ENCODE peak calls at places on chromosome 5, in eight cellular contexts. One of them, this sample, is unnamed.

GRCh38 chr5:179309751-179310320 is 35.4 kb downstream of the ADAMTS2 start:
- DNase-seq in H54: no peak
- DNase-seq in right lobe of liver: peak
- DNase-seq in HuH-7: no peak
- DNase-seq in activated CD8-positive, alpha-beta memory T cell treated with anti-CD3 and anti-CD28 coated beads, Interleukin-2, amount 50 U/mL, for 48 hours: no peak
- DNase-seq in WTC11: peak
- DNase-seq in GM12865: no peak
- DNase-seq in OCI-M1: no peak
- DNase-seq in this sample: no peak

GRCh38 chr5:66582499-66582898 is 13.7 kb upstream of the MAST4 start:
- DNase-seq in H54: no peak
- DNase-seq in right lobe of liver: no peak
- DNase-seq in HuH-7: no peak
- DNase-seq in activated CD8-positive, alpha-beta memory T cell treated with anti-CD3 and anti-CD28 coated beads, Interleukin-2, amount 50 U/mL, for 48 hours: no peak
- DNase-seq in WTC11: no peak
- DNase-seq in GM12865: no peak
- DNase-seq in OCI-M1: peak
- DNase-seq in this sample: no peak

GRCh38 chr5:4699592-4699991 is 440.5 kb upstream of the ADAMTS16 start:
- DNase-seq in H54: no peak
- DNase-seq in right lobe of liver: no peak
- DNase-seq in HuH-7: no peak
- DNase-seq in activated CD8-positive, alpha-beta memory T cell treated with anti-CD3 and anti-CD28 coated beads, Interleukin-2, amount 50 U/mL, for 48 hours: no peak
- DNase-seq in WTC11: no peak
- DNase-seq in GM12865: no peak
- DNase-seq in OCI-M1: no peak
- DNase-seq in this sample: no peak

GRCh38 chr5:1666221-1666620 is 133.4 kb downstream of the MRPL36 start:
- DNase-seq in H54: no peak
- DNase-seq in right lobe of liver: no peak
- DNase-seq in HuH-7: no peak
- DNase-seq in activated CD8-positive, alpha-beta memory T cell treated with anti-CD3 and anti-CD28 coated beads, Interleukin-2, amount 50 U/mL, for 48 hours: no peak
- DNase-seq in WTC11: no peak
- DNase-seq in GM12865: no peak
- DNase-seq in OCI-M1: no peak
- DNase-seq in this sample: no peak

GRCh38 chr5:143694357-143694756 is 117.6 kb upstream of the HMHB1 start:
- DNase-seq in H54: no peak
- DNase-seq in right lobe of liver: no peak
- DNase-seq in HuH-7: no peak
- DNase-seq in activated CD8-positive, alpha-beta memory T cell treated with anti-CD3 and anti-CD28 coated beads, Interleukin-2, amount 50 U/mL, for 48 hours: no peak
- DNase-seq in WTC11: no peak
- DNase-seq in GM12865: no peak
- DNase-seq in OCI-M1: no peak
- DNase-seq in this sample: no peak

GRCh38 chr5:60492958-60493357 is 207.0 kb downstream of the DEPDC1B start:
- DNase-seq in H54: peak
- DNase-seq in right lobe of liver: no peak
- DNase-seq in HuH-7: no peak
- DNase-seq in activated CD8-positive, alpha-beta memory T cell treated with anti-CD3 and anti-CD28 coated beads, Interleukin-2, amount 50 U/mL, for 48 hours: no peak
- DNase-seq in WTC11: no peak
- DNase-seq in GM12865: no peak
- DNase-seq in OCI-M1: peak
- DNase-seq in this sample: no peak

GRCh38 chr5:138789771-138790242 is 36.6 kb downstream of the CTNNA1 start:
- DNase-seq in H54: peak
- DNase-seq in right lobe of liver: no peak
- DNase-seq in HuH-7: peak
- DNase-seq in activated CD8-positive, alpha-beta memory T cell treated with anti-CD3 and anti-CD28 coated beads, Interleukin-2, amount 50 U/mL, for 48 hours: no peak
- DNase-seq in WTC11: peak
- DNase-seq in GM12865: peak
- DNase-seq in OCI-M1: peak
- DNase-seq in this sample: peak

GRCh38 chr5:168288349-168289245 is 2.8 kb upstream of the WWC1 start:
- DNase-seq in H54: no peak
- DNase-seq in right lobe of liver: peak
- DNase-seq in HuH-7: no peak
- DNase-seq in activated CD8-positive, alpha-beta memory T cell treated with anti-CD3 and anti-CD28 coated beads, Interleukin-2, amount 50 U/mL, for 48 hours: no peak
- DNase-seq in WTC11: no peak
- DNase-seq in GM12865: no peak
- DNase-seq in OCI-M1: no peak
- DNase-seq in this sample: no peak

GRCh38 chr5:72486371-72486770 is 20.8 kb downstream of the ZNF366 start:
- DNase-seq in H54: no peak
- DNase-seq in right lobe of liver: no peak
- DNase-seq in HuH-7: no peak
- DNase-seq in activated CD8-positive, alpha-beta memory T cell treated with anti-CD3 and anti-CD28 coated beads, Interleukin-2, amount 50 U/mL, for 48 hours: no peak
- DNase-seq in WTC11: no peak
- DNase-seq in GM12865: no peak
- DNase-seq in OCI-M1: no peak
- DNase-seq in this sample: no peak

GRCh38 chr5:167763772-167764171 is 527.7 kb upstream of the WWC1 start:
- DNase-seq in H54: no peak
- DNase-seq in right lobe of liver: no peak
- DNase-seq in HuH-7: no peak
- DNase-seq in activated CD8-positive, alpha-beta memory T cell treated with anti-CD3 and anti-CD28 coated beads, Interleukin-2, amount 50 U/mL, for 48 hours: no peak
- DNase-seq in WTC11: no peak
- DNase-seq in GM12865: no peak
- DNase-seq in OCI-M1: no peak
- DNase-seq in this sample: no peak

GRCh38 chr5:160064979-160065619 is 54.2 kb downstream of the PWWP2A start:
- DNase-seq in H54: no peak
- DNase-seq in right lobe of liver: peak
- DNase-seq in HuH-7: peak
- DNase-seq in activated CD8-positive, alpha-beta memory T cell treated with anti-CD3 and anti-CD28 coated beads, Interleukin-2, amount 50 U/mL, for 48 hours: no peak
- DNase-seq in WTC11: no peak
- DNase-seq in GM12865: no peak
- DNase-seq in OCI-M1: no peak
- DNase-seq in this sample: no peak

GRCh38 chr5:67528953-67529352 is 332.4 kb upstream of the CD180 start:
- DNase-seq in H54: no peak
- DNase-seq in right lobe of liver: no peak
- DNase-seq in HuH-7: no peak
- DNase-seq in activated CD8-positive, alpha-beta memory T cell treated with anti-CD3 and anti-CD28 coated beads, Interleukin-2, amount 50 U/mL, for 48 hours: no peak
- DNase-seq in WTC11: no peak
- DNase-seq in GM12865: peak
- DNase-seq in OCI-M1: no peak
- DNase-seq in this sample: no peak

GRCh38 chr5:172837640-172838039 is 3.6 kb downstream of the ERGIC1 start:
- DNase-seq in H54: no peak
- DNase-seq in right lobe of liver: peak
- DNase-seq in HuH-7: no peak
- DNase-seq in activated CD8-positive, alpha-beta memory T cell treated with anti-CD3 and anti-CD28 coated beads, Interleukin-2, amount 50 U/mL, for 48 hours: no peak
- DNase-seq in WTC11: no peak
- DNase-seq in GM12865: peak
- DNase-seq in OCI-M1: no peak
- DNase-seq in this sample: peak

GRCh38 chr5:38104497-38105230 is 153.7 kb upstream of the EGFLAM start:
- DNase-seq in H54: no peak
- DNase-seq in right lobe of liver: no peak
- DNase-seq in HuH-7: peak
- DNase-seq in activated CD8-positive, alpha-beta memory T cell treated with anti-CD3 and anti-CD28 coated beads, Interleukin-2, amount 50 U/mL, for 48 hours: no peak
- DNase-seq in WTC11: peak
- DNase-seq in GM12865: no peak
- DNase-seq in OCI-M1: no peak
- DNase-seq in this sample: no peak

GRCh38 chr5:176921669-176922196 is 22.6 kb upstream of the HK3 start:
- DNase-seq in H54: no peak
- DNase-seq in right lobe of liver: no peak
- DNase-seq in HuH-7: no peak
- DNase-seq in activated CD8-positive, alpha-beta memory T cell treated with anti-CD3 and anti-CD28 coated beads, Interleukin-2, amount 50 U/mL, for 48 hours: no peak
- DNase-seq in WTC11: no peak
- DNase-seq in GM12865: no peak
- DNase-seq in OCI-M1: no peak
- DNase-seq in this sample: no peak

GRCh38 chr5:147989239-147989638 is 74.5 kb upstream of the SPINK5 start:
- DNase-seq in H54: no peak
- DNase-seq in right lobe of liver: no peak
- DNase-seq in HuH-7: no peak
- DNase-seq in activated CD8-positive, alpha-beta memory T cell treated with anti-CD3 and anti-CD28 coated beads, Interleukin-2, amount 50 U/mL, for 48 hours: no peak
- DNase-seq in WTC11: no peak
- DNase-seq in GM12865: no peak
- DNase-seq in OCI-M1: no peak
- DNase-seq in this sample: no peak